ENCODE peak calls at places on chromosomes 16 and 17, in five cellular contexts. C is stomach, R is esophagus squamous epithelium, O is HCT116, J is prostate gland. V is an unnamed sample. For H3K9me3, the result is how much of the 10 kb centered on the place peaks cover.

GRCh38 chr16:66511615-66512500 is 38.1 kb downstream of the TK2 start:
- DNase-seq in C (peak), R (no peak), O (peak), J (peak), V (peak)

GRCh38 chr16:3610698-3611144 is 685 bp downstream of the SLX4 start:
- DNase-seq in C (no peak), R (no peak), O (no peak), J (no peak), V (no peak)

GRCh38 chr17:42672038-42672437 is 4.8 kb downstream of the PLEKHH3 start:
- DNase-seq in C (no peak), R (no peak), O (no peak), J (peak), V (no peak)

GRCh38 chr16:14301150-14302030 is 230.3 kb downstream of the MRTFB start:
- DNase-seq in C (peak), R (no peak), O (no peak), J (no peak), V (peak)

GRCh38 chr17:46135126-46135812 is 58.0 kb downstream of the KANSL1 start:
- DNase-seq in C (no peak), R (no peak), O (no peak), J (no peak), V (no peak)

GRCh38 chr17:80361495-80362220 is 53.3 kb upstream of the ENDOV start:
- DNase-seq in C (no peak), R (no peak), O (no peak), J (no peak), V (no peak)

GRCh38 chr16:82638095-82638798 is 11.5 kb downstream of the CDH13 start:
- DNase-seq in C (no peak), R (no peak), O (no peak), J (no peak), V (no peak)

GRCh38 chr17:17606416-17607000 is 15.0 kb upstream of the PEMT start:
- DNase-seq in C (no peak), R (no peak), O (no peak), J (no peak), V (no peak)

GRCh38 chr17:77324227-77324626 is 183.5 kb downstream of the SEC14L1 start:
- DNase-seq in C (peak), R (no peak), O (no peak), J (no peak), V (peak)

GRCh38 chr16:77431131-77431670 is 3.6 kb downstream of the ADAMTS18 start:
- DNase-seq in C (no peak), R (no peak), O (no peak), J (no peak), V (no peak)

GRCh38 chr16:17372383-17372782 is 98.4 kb downstream of the XYLT1 start:
- DNase-seq in C (no peak), R (no peak), O (no peak), J (no peak), V (no peak)

GRCh38 chr17:33201255-33201654 is 91.8 kb downstream of the ASIC2 start:
- DNase-seq in C (no peak), R (no peak), O (no peak), J (no peak), V (no peak)

GRCh38 chr16:84502581-84502980 is 1.9 kb downstream of the MEAK7 start:
- DNase-seq in C (no peak), R (no peak), O (no peak), J (no peak), V (peak)

GRCh38 chr17:17778308-17779014 is 58.3 kb downstream of the SREBF1 start:
- DNase-seq in C (peak), R (no peak), O (no peak), J (no peak), V (peak)

GRCh38 chr16:28265822-28266221 is 26.5 kb upstream of the SBK1 start:
- DNase-seq in C (no peak), R (no peak), O (no peak), J (no peak), V (no peak)

GRCh38 chr17:31687505-31688126 is 171.4 kb downstream of the COPRS start:
- DNase-seq in C (no peak), R (no peak), O (no peak), J (no peak), V (no peak)

GRCh38 chr16:57386381-57386951 is 14.2 kb downstream of the CX3CL1 start:
- DNase-seq in C (no peak), R (no peak), O (no peak), J (no peak), V (no peak)

GRCh38 chr16:16021988-16022682 is 72.7 kb downstream of the ABCC1 start:
- DNase-seq in C (peak), R (peak), O (peak), J (peak), V (peak)

GRCh38 chr17:36721560-36722120 is 120.3 kb downstream of the MRM1 start:
- DNase-seq in C (no peak), R (no peak), O (no peak), J (no peak), V (no peak)

GRCh38 chr17:7912927-7913524 is 3.1 kb downstream of the RNF227 start:
- DNase-seq in C (no peak), R (no peak), O (peak), J (peak), V (no peak)

GRCh38 chr17:78817123-78817522 is 23.5 kb downstream of the USP36 start:
- DNase-seq in C (no peak), R (no peak), O (no peak), J (no peak), V (no peak)

GRCh38 chr16:70523621-70524405 is at the start of gene SF3B3:
- DNase-seq in C (peak), R (peak), O (no peak), J (peak), V (peak)

GRCh38 chr16:57795431-57795878 is 6.8 kb downstream of the KIFC3 start:
- DNase-seq in C (peak), R (no peak), O (peak), J (peak), V (peak)

GRCh38 chr17:28372203-28372944 is 880 bp downstream of the SARM1 start:
- DNase-seq in C (no peak), R (no peak), O (no peak), J (no peak), V (no peak)
- H3K27ac ChIP-seq in C (peak), R (peak), O (no peak), J (peak), V (peak)

DNA sequence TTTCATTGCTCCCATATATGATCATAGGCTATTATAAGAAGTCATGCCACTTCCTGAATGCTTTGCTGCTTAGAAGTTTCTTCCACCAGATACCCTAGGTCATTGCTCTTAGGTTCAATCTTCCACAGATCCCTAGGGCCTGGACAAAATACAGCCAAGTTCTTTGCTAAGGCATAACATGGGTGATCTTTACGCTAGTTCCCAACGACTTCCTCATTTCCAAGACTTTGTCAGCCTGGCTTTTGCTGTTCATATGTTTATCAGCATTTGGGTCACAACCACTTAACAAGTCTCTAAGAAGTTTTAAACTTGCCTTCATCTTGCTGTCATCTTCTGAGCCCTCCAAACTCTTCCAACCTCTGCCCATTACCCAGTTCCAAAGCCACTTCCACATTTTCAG is 20.1 kb upstream of the DLX3 start:
- DNase-seq in C (no peak), R (no peak), O (no peak), J (no peak), V (no peak)
- H3K9me3 ChIP-seq in C (under half), R (under half), O (under half), J (under half), V (under half)

GRCh38 chr17:55729484-55729883 is 6.8 kb upstream of the TMEM100 start:
- DNase-seq in C (no peak), R (no peak), O (no peak), J (no peak), V (no peak)
- H3K27ac ChIP-seq in C (peak), R (no peak), O (no peak), J (no peak), V (no peak)

GRCh38 chr17:82225368-82226029 is 3.3 kb upstream of the SLC16A3 start:
- DNase-seq in C (no peak), R (no peak), O (no peak), J (no peak), V (no peak)
- H3K9me3 ChIP-seq in C (under half), R (under half), O (under half), J (under half), V (under half)

GRCh38 chr17:66971730-66972441 is 7.4 kb downstream of the CACNG4 start:
- DNase-seq in C (no peak), R (no peak), O (no peak), J (no peak), V (no peak)
- H3K27ac ChIP-seq in C (no peak), R (no peak), O (no peak), J (no peak), V (no peak)

GRCh38 chr16:89355686-89356085 is 134.7 kb downstream of the ANKRD11 start:
- DNase-seq in C (no peak), R (no peak), O (no peak), J (no peak), V (no peak)

GRCh38 chr16:89351645-89352044 is 134.1 kb downstream of the ZNF778 start:
- DNase-seq in C (no peak), R (no peak), O (no peak), J (no peak), V (no peak)

GRCh38 chr16:89355036-89355435 is 135.3 kb downstream of the ANKRD11 start:
- DNase-seq in C (no peak), R (no peak), O (no peak), J (no peak), V (no peak)

GRCh38 chr16:89352091-89352681 is 134.7 kb downstream of the ZNF778 start:
- DNase-seq in C (no peak), R (no peak), O (no peak), J (no peak), V (no peak)

GRCh38 chr16:89354325-89354724 is 136.0 kb downstream of the ANKRD11 start:
- DNase-seq in C (no peak), R (no peak), O (no peak), J (no peak), V (peak)
- H3K9me3 ChIP-seq in C (under half), R (under half), O (under half), J (under half), V (under half)

GRCh38 chr17:59329558-59330313 is 1.7 kb upstream of the YPEL2 start:
- DNase-seq in C (peak), R (no peak), O (peak), J (peak), V (peak)
- H3K27ac ChIP-seq in C (peak), R (peak), O (no peak), J (peak), V (peak)

V was measured in body of pancreas.